ENCODE peak calls at places on chromosome 13, in eight cellular contexts. F is stimulated activated CD8-positive, alpha-beta memory T cell treated with anti-CD3 and anti-CD28 coated beads, Interleukin-4, amount 100 ng/mL, for 48 hours; G is nucleus accumbens; V is aorta; L is iPS DF 6.9; E is tibial artery; R is choroid plexus epithelial cell; Z is cortex of kidney. T is an unnamed sample.
A peak's percentile ranks its signal among the peaks of the same experiment; 100 is the strongest.

GRCh38 chr13:112709825-112710783 is 20.3 kb downstream of the ATP11A start:
- DNase-seq in Z (no peak), R (no peak), F (no peak), G (no peak), L (no peak), E (no peak), V (no peak), T (no peak)

GRCh38 chr13:73338389-73338788 is 279.6 kb downstream of the KLF5 start:
- DNase-seq in F (no peak), G (no peak), E (no peak), V (no peak), L (no peak), R (peak; percentile 86), Z (no peak), T (no peak)

GRCh38 chr13:43185206-43185605 is 161.8 kb downstream of the DNAJC15 start:
- DNase-seq in G (no peak), F (no peak), V (no peak), R (no peak), Z (no peak), L (no peak), E (no peak), T (no peak)

GRCh38 chr13:91247768-91248167 is 99.7 kb upstream of the MIR17HG start:
- DNase-seq in F (no peak), Z (no peak), L (no peak), R (peak; percentile 20), E (no peak), V (no peak), G (no peak), T (peak; percentile 34)

GRCh38 chr13:23960566-23961156 is 63.4 kb upstream of the C1QTNF9B start:
- DNase-seq in L (peak; percentile 5), G (peak; percentile 22), F (no peak), V (no peak), Z (no peak), R (peak; percentile 78), E (no peak), T (peak; percentile 73)

GRCh38 chr13:41554180-41554579 is 96.8 kb downstream of the RGCC start:
- DNase-seq in E (no peak), G (no peak), Z (no peak), L (no peak), F (no peak), R (no peak), V (no peak), T (no peak)

GRCh38 chr13:43528992-43529391 is 257.8 kb downstream of the ENOX1 start:
- DNase-seq in V (no peak), E (no peak), L (no peak), G (no peak), F (no peak), Z (no peak), R (peak; percentile 84), T (no peak)

GRCh38 chr13:98548230-98548629 is 28.7 kb downstream of the STK24 start:
- DNase-seq in G (no peak), E (no peak), Z (no peak), L (no peak), V (no peak), R (no peak), F (no peak), T (peak; percentile 66)

GRCh38 chr13:22960827-22961226 is 220.0 kb upstream of the SGCG start:
- DNase-seq in Z (no peak), R (no peak), F (no peak), G (no peak), V (no peak), L (no peak), E (no peak), T (no peak)

GRCh38 chr13:93388701-93389100 is 162.1 kb downstream of the GPC6 start:
- DNase-seq in L (no peak), V (no peak), Z (no peak), G (no peak), R (peak; percentile 64), E (no peak), F (no peak), T (peak; percentile 38)

GRCh38 chr13:74218291-74218690 is 84.1 kb upstream of the KLF12 start:
- DNase-seq in E (no peak), R (no peak), Z (no peak), F (no peak), V (no peak), L (no peak), G (no peak), T (no peak)

GRCh38 chr13:59236309-59236939 is 927.3 kb downstream of the DIAPH3 start:
- DNase-seq in G (no peak), R (no peak), E (no peak), V (no peak), Z (no peak), L (no peak), F (no peak), T (no peak)

GRCh38 chr13:105084931-105085330 is 1450.5 kb downstream of the EFNB2 start:
- DNase-seq in R (no peak), L (no peak), V (no peak), Z (no peak), F (no peak), G (no peak), E (no peak), T (no peak)

GRCh38 chr13:113820813-113821651 is 42.8 kb downstream of the GAS6 start:
- DNase-seq in L (no peak), G (peak; percentile 81), R (peak; percentile 98), F (no peak), V (peak; percentile 80), E (peak; percentile 86), Z (no peak), T (peak; percentile 99)

GRCh38 chr13:72180253-72180952 is 313.4 kb upstream of the DACH1 start:
- DNase-seq in V (no peak), L (no peak), F (no peak), R (peak; percentile 58), G (no peak), Z (no peak), E (no peak), T (peak; percentile 46)

GRCh38 chr13:94535231-94535630 is 55.7 kb upstream of the DCT start:
- DNase-seq in G (no peak), F (no peak), V (no peak), L (no peak), Z (no peak), R (no peak), E (no peak), T (no peak)

GRCh38 chr13:109146912-109147624 is 517.7 kb downstream of the MYO16 start:
- DNase-seq in Z (no peak), G (no peak), F (no peak), R (peak; percentile 71), L (no peak), E (no peak), V (no peak), T (peak; percentile 95)

GRCh38 chr13:51827254-51827653 is 17.7 kb downstream of the TMEM272 start:
- DNase-seq in F (peak; percentile 21), G (no peak), L (no peak), V (no peak), R (no peak), Z (no peak), E (no peak), T (no peak)

GRCh38 chr13:79423801-79424642 is 18.0 kb upstream of the RBM26 start:
- DNase-seq in V (no peak), G (no peak), E (no peak), F (no peak), Z (no peak), L (no peak), R (peak; percentile 77), T (peak; percentile 78)

GRCh38 chr13:25213716-25214115 is 41.6 kb upstream of the AMER2 start:
- DNase-seq in L (no peak), F (no peak), R (no peak), V (no peak), G (no peak), E (no peak), Z (no peak), T (peak; percentile 12)

GRCh38 chr13:98443329-98443728 is 133.6 kb downstream of the STK24 start:
- DNase-seq in F (no peak), E (no peak), R (peak; percentile 54), L (no peak), G (no peak), V (peak; percentile 44), Z (no peak), T (peak; percentile 96)

GRCh38 chr13:30932481-30933333 is at the start of gene TEX26:
- DNase-seq in F (no peak), V (peak; percentile 63), R (peak; percentile 54), L (peak; percentile 20), E (no peak), Z (no peak), G (peak; percentile 42), T (no peak)

GRCh38 chr13:30615851-30616311 is 1.8 kb upstream of the USPL1 start:
- DNase-seq in R (peak; percentile 66), G (no peak), V (no peak), Z (no peak), F (no peak), L (no peak), E (no peak), T (peak; percentile 68)

GRCh38 chr13:54029226-54029625 is 1000.6 kb downstream of the OLFM4 start:
- DNase-seq in Z (no peak), V (no peak), F (no peak), E (no peak), G (no peak), R (peak; percentile 12), L (no peak), T (no peak)

GRCh38 chr13:43390101-43390500 is 366.7 kb downstream of the DNAJC15 start:
- DNase-seq in V (no peak), Z (no peak), F (no peak), L (no peak), G (no peak), E (no peak), R (peak; percentile 47), T (no peak)

GRCh38 chr13:31731923-31732322 is 7.4 kb upstream of the RXFP2 start:
- DNase-seq in G (no peak), L (no peak), F (no peak), V (no peak), Z (no peak), E (no peak), R (no peak), T (peak; percentile 33)

GRCh38 chr13:114119196-114119595 is 13.2 kb downstream of the RASA3 start:
- DNase-seq in V (peak; percentile 64), E (no peak), R (peak; percentile 93), G (no peak), F (no peak), L (no peak), Z (no peak), T (peak; percentile 96)

GRCh38 chr13:47455581-47455980 is 545.5 kb downstream of the SUCLA2 start:
- DNase-seq in L (no peak), V (no peak), Z (no peak), G (no peak), F (no peak), R (peak; percentile 13), E (no peak), T (peak; percentile 49)

GRCh38 chr13:103443604-103444003 is 377.4 kb upstream of the SLC10A2 start:
- DNase-seq in G (no peak), F (no peak), R (no peak), E (no peak), V (no peak), Z (no peak), L (no peak), T (no peak)

GRCh38 chr13:44305845-44306244 is 67.8 kb upstream of the SERP2 start:
- DNase-seq in F (no peak), G (no peak), Z (no peak), R (peak; percentile 39), E (no peak), V (no peak), L (no peak), T (peak; percentile 29)

GRCh38 chr13:74771964-74772363 is 637.8 kb upstream of the KLF12 start:
- DNase-seq in Z (no peak), L (no peak), R (peak; percentile 83), G (no peak), V (no peak), E (no peak), F (no peak), T (peak; percentile 92)

GRCh38 chr13:40599146-40599545 is 67.3 kb downstream of the FOXO1 start:
- DNase-seq in F (no peak), L (no peak), Z (no peak), G (no peak), V (no peak), E (no peak), R (no peak), T (no peak)

GRCh38 chr13:74674701-74675100 is 540.5 kb upstream of the KLF12 start:
- DNase-seq in E (no peak), R (no peak), Z (no peak), G (no peak), L (no peak), F (no peak), V (no peak), T (no peak)

GRCh38 chr13:49457221-49457620 is 13.1 kb downstream of the SETDB2 start:
- DNase-seq in V (peak; percentile 56), F (no peak), L (no peak), Z (no peak), G (no peak), R (peak; percentile 40), E (no peak), T (peak; percentile 45)